ENCODE peak calls at places on chromosomes 7 and 10, in eight cellular contexts. B is heart left ventricle, Y is upper lobe of right lung, M is endothelial cell, Z is GM12865, O is epithelial cell of esophagus, R is mesothelial cell of epicardium, C is kidney. S is an unnamed sample.
A peak's percentile ranks its signal among the peaks of the same experiment; 100 is the strongest.

GRCh38 chr10:51892313-51892712 is 192.9 kb upstream of the CSTF2T start:
- DNase-seq in C (no peak), O (no peak), R (no peak), Z (no peak), B (no peak), Y (no peak), M (no peak), S (no peak)

GRCh38 chr7:51292596-51292995 is 24.0 kb downstream of the COBL start:
- DNase-seq in Z (no peak), Y (no peak), B (no peak), O (no peak), M (no peak), R (no peak), C (peak; percentile 28), S (no peak)

GRCh38 chr10:78717200-78717599 is 351.6 kb upstream of the ZMIZ1 start:
- DNase-seq in B (peak; percentile 59), C (no peak), O (peak; percentile 19), Y (no peak), Z (no peak), M (no peak), R (no peak), S (no peak)

GRCh38 chr10:121325490-121326231 is 272.6 kb downstream of the FGFR2 start:
- DNase-seq in C (no peak), B (no peak), M (no peak), R (no peak), Z (no peak), Y (no peak), O (peak; percentile 92), S (no peak)

GRCh38 chr10:130218181-130218641 is 82.0 kb downstream of the GLRX3 start:
- DNase-seq in Z (no peak), R (no peak), O (no peak), B (no peak), C (no peak), M (no peak), Y (peak; percentile 49), S (no peak)

GRCh38 chr7:40990841-40991240 is 712.0 kb downstream of the INHBA start:
- DNase-seq in R (no peak), O (no peak), M (no peak), C (no peak), Y (no peak), Z (no peak), B (no peak), S (no peak)

GRCh38 chr10:33460461-33461294 is 126.2 kb upstream of the NRP1 start:
- DNase-seq in Y (no peak), M (no peak), O (no peak), R (no peak), C (no peak), Z (no peak), B (peak; percentile 78), S (no peak)

GRCh38 chr10:10891437-10891836 is 126.2 kb upstream of the CELF2 start:
- DNase-seq in C (no peak), R (no peak), O (peak; percentile 75), B (no peak), Y (no peak), Z (no peak), M (no peak), S (no peak)

GRCh38 chr7:44267719-44268413 is 57.5 kb downstream of the CAMK2B start:
- DNase-seq in Z (no peak), O (no peak), B (no peak), R (no peak), M (no peak), C (no peak), Y (no peak), S (no peak)

GRCh38 chr10:132265878-132266496 is 41.8 kb downstream of the STK32C start:
- DNase-seq in Y (no peak), O (no peak), M (no peak), Z (no peak), C (no peak), R (no peak), B (no peak), S (no peak)

GRCh38 chr7:151374139-151374538 is 32.5 kb downstream of the NUB1 start:
- DNase-seq in Z (no peak), B (no peak), M (no peak), C (no peak), Y (no peak), R (no peak), O (no peak), S (peak; percentile 8)

GRCh38 chr10:91493313-91493712 is 83.2 kb downstream of the HECTD2 start:
- DNase-seq in R (no peak), O (peak; percentile 57), M (no peak), C (no peak), Y (no peak), B (no peak), Z (peak; percentile 14), S (no peak)

GRCh38 chr7:157715071-157715937 is 378.5 kb downstream of the DNAJB6 start:
- DNase-seq in M (no peak), C (no peak), Y (no peak), O (no peak), B (no peak), Z (no peak), R (no peak), S (no peak)

GRCh38 chr10:55180357-55180756 is 379.3 kb upstream of the PCDH15 start:
- DNase-seq in M (no peak), Y (no peak), O (no peak), C (no peak), Z (no peak), R (no peak), B (no peak), S (no peak)

GRCh38 chr10:34341473-34341872 is 473.6 kb downstream of the PARD3 start:
- DNase-seq in M (no peak), Y (no peak), R (no peak), C (no peak), Z (no peak), O (no peak), B (no peak), S (no peak)

GRCh38 chr10:84360634-84361365 is 32.4 kb downstream of the CCSER2 start:
- DNase-seq in C (no peak), M (no peak), Y (no peak), B (no peak), Z (no peak), O (no peak), R (no peak), S (no peak)

GRCh38 chr7:50409856-50410468 is 40.2 kb downstream of the FIGNL1 start:
- DNase-seq in Y (no peak), C (no peak), M (no peak), Z (peak; percentile 82), O (no peak), R (no peak), B (no peak), S (peak; percentile 57)

GRCh38 chr7:13981070-13981469 is 8.4 kb downstream of the ETV1 start:
- DNase-seq in Z (no peak), O (peak; percentile 94), Y (no peak), M (peak; percentile 10), R (no peak), C (no peak), B (peak; percentile 62), S (no peak)

GRCh38 chr7:43905954-43906326 is 456 bp downstream of the URGCP start:
- DNase-seq in O (peak; percentile 41), M (peak; percentile 42), Z (peak; percentile 29), B (peak; percentile 42), Y (peak; percentile 66), R (no peak), C (peak; percentile 75), S (peak; percentile 65)

GRCh38 chr10:120426306-120426705 is 30.7 kb upstream of the PLPP4 start:
- DNase-seq in Y (no peak), R (no peak), B (no peak), M (no peak), C (no peak), O (no peak), Z (no peak), S (no peak)

DNA sequence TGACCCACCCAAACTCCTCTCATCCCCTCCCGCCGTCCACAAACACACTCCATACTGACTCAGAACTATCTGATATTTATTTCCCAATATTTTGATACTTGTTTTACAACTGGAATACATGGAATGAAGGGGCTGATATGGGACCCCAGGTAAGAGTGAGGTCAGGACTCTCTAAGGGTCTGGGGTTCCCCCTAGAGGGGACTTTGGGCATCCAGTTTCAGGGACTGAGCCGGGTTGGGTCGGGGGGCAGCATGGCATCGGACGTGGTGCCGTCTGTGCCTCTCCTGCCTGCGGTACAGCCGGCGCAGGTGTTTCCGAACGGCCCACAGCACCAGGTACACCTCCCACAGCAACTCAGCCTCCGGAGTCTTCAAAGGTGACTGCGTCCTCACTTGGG is 7.5 kb downstream of the SPACDR start:
- DNase-seq in B (no peak), M (no peak), R (no peak), Z (no peak), C (no peak), O (no peak), Y (no peak), S (no peak)
- TF ChIP-seq CTCF in B (no peak), M (no peak), R (no peak), Z (no peak), C (no peak), O (no peak), Y (no peak), S (no peak)

DNA sequence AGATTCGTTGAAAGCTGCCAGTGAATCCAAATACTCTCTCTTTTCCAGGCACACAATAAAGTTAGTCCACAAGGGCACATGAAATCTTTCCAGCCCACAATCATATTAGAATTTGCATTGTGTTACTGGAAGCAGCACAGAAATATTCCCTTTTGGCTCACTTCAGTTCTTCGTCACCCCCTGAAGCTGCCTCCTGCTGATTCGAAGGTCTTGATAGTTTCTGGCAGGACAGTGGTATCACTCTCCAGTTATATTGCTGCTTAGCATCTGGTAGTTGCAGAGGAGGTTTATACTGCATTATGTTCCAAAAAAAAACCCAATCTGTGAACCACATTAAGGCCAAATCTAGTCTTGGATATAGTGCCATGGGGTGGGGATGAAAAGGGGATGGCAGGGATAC is 253.2 kb downstream of the BICC1 start:
- DNase-seq in O (no peak), C (no peak), B (no peak), R (no peak), Z (no peak), Y (no peak), M (no peak), S (no peak)
- TF ChIP-seq CTCF in O (no peak), C (no peak), B (no peak), R (no peak), Z (no peak), Y (no peak), M (no peak), S (no peak)

GRCh38 chr10:86724445-86724844 is 32.0 kb upstream of the BMPR1A start:
- DNase-seq in R (no peak), B (no peak), M (no peak), Z (no peak), C (no peak), Y (no peak), O (no peak), S (no peak)
- TF ChIP-seq CTCF in R (no peak), B (no peak), M (no peak), Z (no peak), C (no peak), Y (no peak), O (no peak), S (no peak)

DNA sequence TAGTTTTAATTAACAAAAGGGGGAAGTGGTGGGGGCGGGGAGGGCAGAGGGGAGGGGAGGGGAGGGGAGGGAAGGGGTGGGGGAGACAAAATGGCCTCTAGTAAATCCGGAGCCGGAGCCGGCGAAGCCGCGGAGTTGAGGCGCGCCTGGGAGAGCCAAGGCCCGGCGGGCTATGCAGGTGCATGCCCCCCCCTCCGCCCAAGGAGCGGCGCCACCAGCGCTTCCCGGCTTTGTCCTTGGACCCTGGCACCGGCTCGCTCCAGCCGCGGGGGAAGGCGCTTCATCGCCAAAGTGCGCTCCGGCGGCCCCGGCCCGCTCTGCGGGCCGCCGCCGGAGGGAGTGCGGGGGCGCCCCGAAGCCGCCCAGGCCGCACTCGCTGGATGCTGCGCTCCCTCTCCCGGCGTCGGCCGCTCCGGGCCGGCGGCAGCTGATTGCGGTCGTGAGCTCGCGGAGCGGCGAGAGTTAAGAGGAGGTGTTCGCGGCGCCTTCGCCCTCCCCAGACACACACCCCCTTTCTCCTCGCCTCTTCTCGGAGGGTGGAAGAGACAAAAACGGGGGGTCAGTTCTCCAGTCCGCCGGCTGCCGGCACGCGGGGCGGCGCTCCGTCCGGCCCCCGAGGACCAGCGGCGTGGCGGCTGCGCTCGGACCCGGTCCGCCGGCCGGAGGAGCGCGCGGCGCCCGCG is at the start of gene LRRC4:
- DNase-seq in Y (peak; percentile 74), M (peak; percentile 59), C (peak; percentile 78), R (no peak), O (peak; percentile 60), Z (peak; percentile 49), B (peak; percentile 39), S (peak; percentile 83)
- TF ChIP-seq CTCF in Y (peak; percentile 13), M (no peak), C (no peak), R (no peak), O (no peak), Z (no peak), B (peak; percentile 26), S (no peak)